ENCODE peak calls at places on chromosome 12, in five cellular contexts. D is stimulated activated CD8-positive, alpha-beta memory T cell treated with anti-CD3 and anti-CD28 coated beads, Interleukin-15, amount 100 ng/mL, for 24 hours; V is dorsolateral prefrontal cortex; K is NCI-H1436; L is LoVo. Q is an unnamed sample.

GRCh38 chr12:5840900-5841299 is 104.2 kb downstream of the ANO2 start:
- DNase-seq in L (no peak), D (no peak), K (no peak), V (no peak), Q (no peak)

GRCh38 chr12:10557766-10558165 is 52.1 kb downstream of the EIF2S3B start:
- DNase-seq in K (no peak), L (no peak), D (no peak), V (no peak), Q (no peak)

GRCh38 chr12:2137707-2138106 is 84.9 kb downstream of the CACNA1C start:
- DNase-seq in K (no peak), D (no peak), L (no peak), V (no peak), Q (no peak)

GRCh38 chr12:12901158-12901791 is 9.9 kb downstream of the GPRC5A start:
- DNase-seq in D (no peak), L (peak), V (no peak), K (no peak), Q (peak)

GRCh38 chr12:54300732-54301427 is at the start of gene NFE2:
- DNase-seq in K (peak), L (peak), D (no peak), V (no peak), Q (peak)

GRCh38 chr12:2722806-2723205 is 72.0 kb upstream of the FKBP4 start:
- DNase-seq in V (no peak), D (no peak), L (no peak), K (no peak), Q (no peak)

GRCh38 chr12:52532636-52533035 is 12.4 kb upstream of the KRT5 start:
- DNase-seq in V (no peak), K (no peak), L (no peak), D (no peak), Q (no peak)

GRCh38 chr12:86530996-86531655 is 274.9 kb upstream of the MGAT4C start:
- DNase-seq in D (no peak), L (no peak), V (no peak), K (no peak), Q (no peak)

GRCh38 chr12:20367731-20368652 is at the start of gene PDE3A:
- DNase-seq in L (peak), K (no peak), V (no peak), D (no peak), Q (no peak)

GRCh38 chr12:47813491-47814196 is 6.1 kb downstream of the HDAC7 start:
- DNase-seq in L (no peak), V (no peak), K (no peak), D (no peak), Q (no peak)

GRCh38 chr12:121530600-121531355 is 50.0 kb downstream of the KDM2B start:
- DNase-seq in K (no peak), D (no peak), V (no peak), L (no peak), Q (no peak)

GRCh38 chr12:116718578-116719454 is 19.1 kb downstream of the SPRING1 start:
- DNase-seq in V (no peak), L (no peak), K (peak), D (no peak), Q (no peak)

GRCh38 chr12:95484524-95484923 is 10.6 kb downstream of the METAP2 start:
- DNase-seq in K (no peak), L (no peak), D (no peak), V (no peak), Q (no peak)

GRCh38 chr12:111056618-111057521 is 136.5 kb upstream of the MYL2 start:
- DNase-seq in K (no peak), V (no peak), L (no peak), D (peak), Q (no peak)

GRCh38 chr12:130266751-130267150 is 70.9 kb upstream of the PIWIL1 start:
- DNase-seq in L (no peak), K (no peak), V (no peak), D (no peak), Q (no peak)

GRCh38 chr12:64687816-64688599 is 71.2 kb downstream of the GNS start:
- DNase-seq in D (no peak), K (no peak), L (no peak), V (no peak), Q (peak)

Q was measured in HepG2.